ENCODE peak calls at places on chromosomes 4 and X, in four cellular contexts. R is kidney epithelial cell, G is AG09309, Z is mucosa of descending colon. J is an unnamed sample.

GRCh38 chr4:26001413-26001812 is 87.4 kb downstream of the SMIM20 start:
- DNase-seq in R (no peak), G (no peak), Z (no peak), J (no peak)

GRCh38 chrX:48496660-48497059 is 12.1 kb upstream of the PORCN start:
- DNase-seq in R (no peak), G (no peak), Z (no peak), J (no peak)

GRCh38 chr4:151865327-151865726 is 104.5 kb upstream of the GATB start:
- DNase-seq in R (no peak), G (no peak), Z (peak), J (no peak)

GRCh38 chr4:70927502-70928139 is 25.5 kb downstream of the MOB1B start:
- DNase-seq in R (no peak), G (no peak), Z (no peak), J (no peak)

GRCh38 chr4:186563761-186564160 is 8.4 kb upstream of the MTNR1A start:
- DNase-seq in R (no peak), G (no peak), Z (no peak), J (no peak)

GRCh38 chrX:29690061-29690460 is 525.3 kb upstream of the MAGEB2 start:
- DNase-seq in R (no peak), G (no peak), Z (no peak), J (no peak)

GRCh38 chr4:152454398-152455011 is 81.4 kb downstream of the FBXW7 start:
- DNase-seq in R (no peak), G (no peak), Z (no peak), J (peak)

GRCh38 chr4:105546086-105546485 is 6.3 kb upstream of the ARHGEF38 start:
- DNase-seq in R (no peak), G (no peak), Z (no peak), J (no peak)

GRCh38 chr4:110033994-110034393 is 121.3 kb downstream of the EGF start:
- DNase-seq in R (no peak), G (no peak), Z (peak), J (no peak)

GRCh38 chr4:173121044-173121685 is 47.4 kb upstream of the GALNT7 start:
- DNase-seq in R (peak), G (peak), Z (peak), J (no peak)

GRCh38 chr4:61555789-61556188 is 355.7 kb downstream of the ADGRL3 start:
- DNase-seq in R (peak), G (no peak), Z (peak), J (no peak)

GRCh38 chr4:77740480-77740879 is 78.7 kb downstream of the CNOT6L start:
- DNase-seq in R (no peak), G (no peak), Z (no peak), J (no peak)

GRCh38 chr4:183173580-183174526 is 74.8 kb downstream of the WWC2 start:
- DNase-seq in R (no peak), G (no peak), Z (no peak), J (no peak)

GRCh38 chr4:18666322-18666721 is 644.8 kb upstream of the LCORL start:
- DNase-seq in R (no peak), G (no peak), Z (no peak), J (no peak)

GRCh38 chr4:18670034-18670433 is 648.5 kb upstream of the LCORL start:
- DNase-seq in R (no peak), G (no peak), Z (no peak), J (no peak)

GRCh38 chr4:18669390-18669789 is 647.8 kb upstream of the LCORL start:
- DNase-seq in R (no peak), G (no peak), Z (no peak), J (no peak)

GRCh38 chr4:18664051-18664450 is 642.5 kb upstream of the LCORL start:
- DNase-seq in R (no peak), G (no peak), Z (no peak), J (no peak)
- H3K4me3 ChIP-seq in R (no peak), G (no peak), Z (no peak), J (no peak)

GRCh38 chr4:133149932-133150642 is 993 bp downstream of the PCDH10 start:
- DNase-seq in R (no peak), G (no peak), Z (no peak), J (no peak)
- H3K4me3 ChIP-seq in R (peak), G (no peak), Z (no peak), J (peak)

DNA sequence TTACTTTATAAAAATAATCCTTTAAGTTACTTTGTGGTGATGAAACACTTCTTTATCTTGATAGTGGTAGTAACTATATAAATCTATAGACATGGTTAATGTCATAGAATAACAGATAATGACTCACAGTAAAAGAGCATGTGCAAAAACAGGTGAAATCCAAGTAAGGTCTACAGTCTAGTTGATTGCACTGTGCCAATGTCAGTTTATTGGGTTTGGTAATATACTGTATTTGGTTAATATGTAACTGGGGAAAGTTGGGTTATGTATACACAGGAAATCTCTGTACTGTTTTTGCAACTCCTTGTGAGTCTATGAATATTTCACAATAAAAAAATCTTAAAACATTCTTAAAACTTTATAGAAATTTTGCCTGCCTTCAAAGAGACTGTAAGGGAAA is 1067.6 kb upstream of the FTHL17 start:
- DNase-seq in R (no peak), G (no peak), Z (no peak), J (no peak)
- H3K4me3 ChIP-seq in R (no peak), G (no peak), Z (no peak), J (no peak)

DNA sequence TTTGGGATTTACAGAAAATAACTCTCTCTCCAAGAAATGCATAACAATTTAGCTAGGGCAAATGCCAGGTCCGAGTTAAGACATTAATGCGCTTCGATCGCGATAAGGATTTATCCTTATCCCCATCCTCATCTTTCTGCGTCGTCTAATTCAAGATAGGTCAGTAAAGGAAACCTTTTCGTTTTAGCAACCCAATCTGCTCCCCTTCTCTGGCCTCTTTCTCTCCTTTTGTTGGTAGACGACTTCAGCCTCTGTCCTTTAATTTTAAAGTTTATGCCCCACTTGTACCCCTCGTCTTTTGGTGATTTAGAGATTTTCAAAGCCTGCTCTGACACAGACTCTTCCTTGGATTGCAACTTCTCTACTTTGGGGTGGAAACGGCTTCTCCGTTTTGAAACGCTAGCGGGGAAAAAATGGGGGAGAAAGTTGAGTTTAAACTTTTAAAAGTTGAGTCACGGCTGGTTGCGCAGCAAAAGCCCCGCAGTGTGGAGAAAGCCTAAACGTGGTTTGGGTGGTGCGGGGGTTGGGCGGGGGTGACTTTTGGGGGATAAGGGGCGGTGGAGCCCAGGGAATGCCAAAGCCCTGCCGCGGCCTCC is 533 bp upstream of the FGF2 start:
- DNase-seq in R (no peak), G (no peak), Z (no peak), J (no peak)
- H3K4me3 ChIP-seq in R (peak), G (peak), Z (no peak), J (peak)

GRCh38 chr4:175427751-175428150 is 384.3 kb downstream of the GPM6A start:
- DNase-seq in R (no peak), G (no peak), Z (no peak), J (no peak)
- H3K4me3 ChIP-seq in R (no peak), G (no peak), Z (no peak), J (no peak)

DNA sequence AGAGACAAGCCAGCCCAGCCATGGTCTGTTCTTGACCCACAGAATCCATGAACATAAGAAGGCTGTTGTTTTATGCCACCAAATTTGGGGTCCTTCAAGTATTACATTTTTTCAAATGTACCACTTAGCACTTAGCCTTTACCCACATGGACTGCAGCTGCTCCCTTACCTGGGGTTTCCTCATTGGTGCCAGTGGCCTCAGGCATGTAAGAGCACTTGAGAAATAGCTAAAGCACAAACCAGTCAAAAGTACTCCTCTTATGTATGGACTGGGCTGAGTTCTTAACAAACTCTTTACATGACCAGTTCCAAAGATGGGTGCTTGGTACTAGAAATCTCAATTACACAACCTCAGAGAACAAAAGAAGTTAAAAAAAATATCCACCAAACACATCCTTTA is 77.6 kb upstream of the MAP3K15 start:
- DNase-seq in R (no peak), G (no peak), Z (no peak), J (no peak)
- H3K4me3 ChIP-seq in R (no peak), G (no peak), Z (no peak), J (no peak)

DNA sequence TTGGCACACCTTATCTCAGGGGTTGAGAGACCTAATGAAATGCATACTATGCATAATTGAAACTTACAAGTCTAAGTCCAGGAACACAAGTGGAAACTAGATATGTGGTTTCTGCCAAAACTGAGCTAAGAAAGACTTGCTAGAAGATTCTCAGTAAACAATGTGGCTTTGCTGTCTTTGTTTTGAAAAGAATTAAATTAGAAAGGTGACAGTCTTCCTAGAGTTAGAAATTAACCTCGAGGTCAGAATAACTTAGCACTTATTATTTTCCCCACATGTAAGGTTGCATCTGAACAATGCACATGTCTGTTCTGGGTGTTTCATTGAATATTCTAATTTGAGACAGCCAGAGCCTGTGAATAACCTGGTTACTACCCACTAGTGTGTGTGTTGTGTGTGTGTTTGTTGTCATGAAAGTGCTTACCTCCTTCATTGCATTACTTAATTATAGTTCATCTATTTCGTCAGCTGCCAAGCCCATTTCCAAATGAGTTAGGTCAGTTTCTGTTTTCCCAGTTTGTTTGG is 1.5 kb downstream of the EREG start:
- DNase-seq in R (no peak), G (no peak), Z (peak), J (no peak)
- H3K4me3 ChIP-seq in R (peak), G (no peak), Z (no peak), J (peak)

GRCh38 chr4:103721251-103721650 is 1.5 kb upstream of the TACR3 start:
- DNase-seq in R (no peak), G (no peak), Z (no peak), J (no peak)

GRCh38 chr4:103720661-103721060 is 876 bp upstream of the TACR3 start:
- DNase-seq in R (no peak), G (no peak), Z (no peak), J (no peak)

GRCh38 chr4:103719320-103720204 is at the start of gene TACR3:
- DNase-seq in R (no peak), G (no peak), Z (no peak), J (no peak)

GRCh38 chr4:103718993-103719319 is 829 bp downstream of the TACR3 start:
- DNase-seq in R (peak), G (no peak), Z (no peak), J (no peak)
- H3K4me3 ChIP-seq in R (peak), G (no peak), Z (no peak), J (peak)

DNA sequence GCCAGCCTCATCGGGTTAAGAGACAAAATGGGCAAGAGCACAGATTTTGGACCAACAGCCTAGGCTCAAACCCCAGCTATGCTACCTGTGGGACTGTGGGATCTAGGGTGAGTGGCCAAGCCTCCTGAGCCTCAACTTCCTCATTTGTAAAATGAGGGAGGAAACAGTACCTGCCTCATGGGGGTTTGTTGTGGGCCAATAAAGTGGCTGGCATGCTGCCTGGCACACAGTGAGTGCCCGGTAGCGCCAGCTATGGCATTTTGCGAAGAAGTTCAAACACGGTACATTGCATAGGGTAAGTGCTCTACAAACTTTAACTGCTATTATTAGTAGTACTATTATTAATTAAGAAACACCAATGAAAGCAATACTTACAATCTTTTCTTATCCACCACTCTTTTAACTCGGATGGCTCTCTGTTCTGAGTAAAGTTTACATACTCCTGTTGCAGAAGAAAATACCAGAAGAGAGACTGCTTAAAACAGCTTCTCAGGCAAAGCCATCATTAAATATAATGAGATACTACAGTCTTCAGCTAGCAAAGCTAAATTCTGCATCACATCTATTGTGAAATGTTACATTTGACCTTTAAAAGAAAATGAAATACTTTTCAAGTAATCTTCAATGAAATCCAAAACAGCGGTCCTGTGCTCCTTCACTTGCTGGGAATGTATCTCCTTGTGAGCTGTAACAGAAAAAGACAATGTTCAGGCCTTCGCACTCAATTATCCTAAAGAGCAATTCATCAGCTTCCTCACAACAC is 70.1 kb downstream of the NSG1 start:
- DNase-seq in R (no peak), G (no peak), Z (no peak), J (no peak)
- H3K4me3 ChIP-seq in R (no peak), G (no peak), Z (no peak), J (no peak)

DNA sequence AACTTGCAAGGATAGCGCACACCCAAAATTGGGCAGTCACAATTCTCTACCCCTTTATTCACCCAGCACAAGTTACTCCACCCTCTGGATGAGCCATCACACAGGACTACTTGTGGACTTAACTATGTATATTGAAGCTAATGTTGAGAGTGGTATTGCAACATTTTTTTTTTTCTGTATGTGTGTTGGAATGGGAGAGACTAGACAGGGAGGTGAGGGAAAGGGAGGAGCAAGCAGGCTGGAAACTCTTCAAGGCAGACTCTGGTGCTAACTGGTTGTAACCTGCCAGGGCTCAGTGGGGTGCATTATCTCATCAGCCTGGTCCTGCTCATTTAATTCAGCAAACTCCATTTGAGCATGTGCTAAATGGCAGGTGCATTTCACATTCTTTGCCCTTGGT is 18.4 kb upstream of the CWH43 start:
- DNase-seq in R (no peak), G (no peak), Z (no peak), J (no peak)
- H3K4me3 ChIP-seq in R (no peak), G (no peak), Z (no peak), J (no peak)

J was measured in epithelial cell of proximal tubule.